ENCODE peak calls at places on chromosomes 4 and X, in ten cellular contexts. One of them, this sample, is unnamed.

GRCh38 chr4:37953620-37954325 is 6.4 kb upstream of the PTTG2 start:
- DNase-seq in NB4: no peak
- DNase-seq in suprapubic skin: no peak
- DNase-seq in RKO: peak
- DNase-seq in activated CD8-positive, alpha-beta T cell treated with anti-CD3 and anti-CD28 coated beads for 36 hours: peak
- DNase-seq in activated CD4-positive, alpha-beta T cell treated with anti-CD3 and anti-CD28 coated beads, Interleukin-2, amount 50 U/mL, for 1 hour: no peak
- DNase-seq in CD4-positive, alpha-beta memory T cell: no peak
- DNase-seq in stimulated activated CD4-positive, alpha-beta T cell treated with anti-CD3 and anti-CD28 coated beads, Interleukin-1b, Interleukin-23, amount 100 ng/mL, for 24 hours: no peak
- DNase-seq in left kidney: no peak
- DNase-seq in GM12892: no peak
- DNase-seq in this sample: no peak

GRCh38 chrX:1412551-1413161 is 20.7 kb upstream of the SLC25A6 start:
- DNase-seq in RKO: no peak
- DNase-seq in NB4: no peak
- DNase-seq in suprapubic skin: peak
- DNase-seq in GM12892: no peak
- DNase-seq in CD4-positive, alpha-beta memory T cell: peak
- DNase-seq in activated CD4-positive, alpha-beta T cell treated with anti-CD3 and anti-CD28 coated beads, Interleukin-2, amount 50 U/mL, for 1 hour: no peak
- DNase-seq in left kidney: no peak
- DNase-seq in activated CD8-positive, alpha-beta T cell treated with anti-CD3 and anti-CD28 coated beads for 36 hours: no peak
- DNase-seq in stimulated activated CD4-positive, alpha-beta T cell treated with anti-CD3 and anti-CD28 coated beads, Interleukin-1b, Interleukin-23, amount 100 ng/mL, for 24 hours: no peak
- DNase-seq in this sample: no peak

GRCh38 chrX:40146471-40147398 is 49.0 kb upstream of the BCOR start:
- DNase-seq in activated CD4-positive, alpha-beta T cell treated with anti-CD3 and anti-CD28 coated beads, Interleukin-2, amount 50 U/mL, for 1 hour: peak
- DNase-seq in CD4-positive, alpha-beta memory T cell: peak
- DNase-seq in activated CD8-positive, alpha-beta T cell treated with anti-CD3 and anti-CD28 coated beads for 36 hours: peak
- DNase-seq in suprapubic skin: no peak
- DNase-seq in GM12892: no peak
- DNase-seq in left kidney: peak
- DNase-seq in RKO: peak
- DNase-seq in NB4: peak
- DNase-seq in stimulated activated CD4-positive, alpha-beta T cell treated with anti-CD3 and anti-CD28 coated beads, Interleukin-1b, Interleukin-23, amount 100 ng/mL, for 24 hours: no peak
- DNase-seq in this sample: no peak

GRCh38 chrX:139692506-139692849 is 15.5 kb downstream of the MCF2 start:
- DNase-seq in left kidney: peak
- DNase-seq in NB4: no peak
- DNase-seq in RKO: no peak
- DNase-seq in activated CD4-positive, alpha-beta T cell treated with anti-CD3 and anti-CD28 coated beads, Interleukin-2, amount 50 U/mL, for 1 hour: no peak
- DNase-seq in CD4-positive, alpha-beta memory T cell: no peak
- DNase-seq in suprapubic skin: no peak
- DNase-seq in stimulated activated CD4-positive, alpha-beta T cell treated with anti-CD3 and anti-CD28 coated beads, Interleukin-1b, Interleukin-23, amount 100 ng/mL, for 24 hours: no peak
- DNase-seq in GM12892: no peak
- DNase-seq in activated CD8-positive, alpha-beta T cell treated with anti-CD3 and anti-CD28 coated beads for 36 hours: no peak
- DNase-seq in this sample: no peak

GRCh38 chr4:142984871-142985585 is 138.9 kb upstream of the INPP4B start:
- DNase-seq in activated CD8-positive, alpha-beta T cell treated with anti-CD3 and anti-CD28 coated beads for 36 hours: no peak
- DNase-seq in suprapubic skin: no peak
- DNase-seq in NB4: peak
- DNase-seq in stimulated activated CD4-positive, alpha-beta T cell treated with anti-CD3 and anti-CD28 coated beads, Interleukin-1b, Interleukin-23, amount 100 ng/mL, for 24 hours: no peak
- DNase-seq in RKO: peak
- DNase-seq in activated CD4-positive, alpha-beta T cell treated with anti-CD3 and anti-CD28 coated beads, Interleukin-2, amount 50 U/mL, for 1 hour: no peak
- DNase-seq in GM12892: no peak
- DNase-seq in left kidney: peak
- DNase-seq in CD4-positive, alpha-beta memory T cell: no peak
- DNase-seq in this sample: no peak

GRCh38 chrX:106933538-106933961 is 13.3 kb downstream of the CLDN2 start:
- DNase-seq in RKO: no peak
- DNase-seq in stimulated activated CD4-positive, alpha-beta T cell treated with anti-CD3 and anti-CD28 coated beads, Interleukin-1b, Interleukin-23, amount 100 ng/mL, for 24 hours: no peak
- DNase-seq in NB4: peak
- DNase-seq in suprapubic skin: no peak
- DNase-seq in activated CD4-positive, alpha-beta T cell treated with anti-CD3 and anti-CD28 coated beads, Interleukin-2, amount 50 U/mL, for 1 hour: no peak
- DNase-seq in activated CD8-positive, alpha-beta T cell treated with anti-CD3 and anti-CD28 coated beads for 36 hours: no peak
- DNase-seq in left kidney: no peak
- DNase-seq in CD4-positive, alpha-beta memory T cell: no peak
- DNase-seq in GM12892: no peak
- DNase-seq in this sample: no peak

GRCh38 chr4:8410641-8411271 is 29.8 kb downstream of the ACOX3 start:
- DNase-seq in suprapubic skin: no peak
- DNase-seq in GM12892: no peak
- DNase-seq in RKO: peak
- DNase-seq in NB4: peak
- DNase-seq in activated CD8-positive, alpha-beta T cell treated with anti-CD3 and anti-CD28 coated beads for 36 hours: no peak
- DNase-seq in activated CD4-positive, alpha-beta T cell treated with anti-CD3 and anti-CD28 coated beads, Interleukin-2, amount 50 U/mL, for 1 hour: no peak
- DNase-seq in left kidney: peak
- DNase-seq in stimulated activated CD4-positive, alpha-beta T cell treated with anti-CD3 and anti-CD28 coated beads, Interleukin-1b, Interleukin-23, amount 100 ng/mL, for 24 hours: no peak
- DNase-seq in CD4-positive, alpha-beta memory T cell: no peak
- DNase-seq in this sample: peak

GRCh38 chr4:71186257-71186565 is 152.6 kb upstream of the SLC4A4 start:
- DNase-seq in CD4-positive, alpha-beta memory T cell: no peak
- DNase-seq in RKO: no peak
- DNase-seq in GM12892: no peak
- DNase-seq in suprapubic skin: no peak
- DNase-seq in stimulated activated CD4-positive, alpha-beta T cell treated with anti-CD3 and anti-CD28 coated beads, Interleukin-1b, Interleukin-23, amount 100 ng/mL, for 24 hours: no peak
- DNase-seq in NB4: no peak
- DNase-seq in left kidney: no peak
- DNase-seq in activated CD4-positive, alpha-beta T cell treated with anti-CD3 and anti-CD28 coated beads, Interleukin-2, amount 50 U/mL, for 1 hour: no peak
- DNase-seq in activated CD8-positive, alpha-beta T cell treated with anti-CD3 and anti-CD28 coated beads for 36 hours: no peak
- DNase-seq in this sample: no peak

GRCh38 chrX:23737413-23737812 is 5.7 kb downstream of the ACOT9 start:
- DNase-seq in GM12892: no peak
- DNase-seq in RKO: no peak
- DNase-seq in CD4-positive, alpha-beta memory T cell: no peak
- DNase-seq in activated CD8-positive, alpha-beta T cell treated with anti-CD3 and anti-CD28 coated beads for 36 hours: no peak
- DNase-seq in suprapubic skin: no peak
- DNase-seq in activated CD4-positive, alpha-beta T cell treated with anti-CD3 and anti-CD28 coated beads, Interleukin-2, amount 50 U/mL, for 1 hour: no peak
- DNase-seq in stimulated activated CD4-positive, alpha-beta T cell treated with anti-CD3 and anti-CD28 coated beads, Interleukin-1b, Interleukin-23, amount 100 ng/mL, for 24 hours: no peak
- DNase-seq in left kidney: no peak
- DNase-seq in NB4: no peak
- DNase-seq in this sample: no peak

GRCh38 chr4:138308421-138308820 is 66.3 kb upstream of the SLC7A11 start:
- DNase-seq in stimulated activated CD4-positive, alpha-beta T cell treated with anti-CD3 and anti-CD28 coated beads, Interleukin-1b, Interleukin-23, amount 100 ng/mL, for 24 hours: no peak
- DNase-seq in suprapubic skin: no peak
- DNase-seq in CD4-positive, alpha-beta memory T cell: no peak
- DNase-seq in RKO: no peak
- DNase-seq in NB4: no peak
- DNase-seq in left kidney: no peak
- DNase-seq in GM12892: no peak
- DNase-seq in activated CD4-positive, alpha-beta T cell treated with anti-CD3 and anti-CD28 coated beads, Interleukin-2, amount 50 U/mL, for 1 hour: no peak
- DNase-seq in activated CD8-positive, alpha-beta T cell treated with anti-CD3 and anti-CD28 coated beads for 36 hours: no peak
- DNase-seq in this sample: no peak

GRCh38 chr4:112793033-112793432 is 156.1 kb downstream of the LARP7 start:
- DNase-seq in CD4-positive, alpha-beta memory T cell: no peak
- DNase-seq in activated CD8-positive, alpha-beta T cell treated with anti-CD3 and anti-CD28 coated beads for 36 hours: no peak
- DNase-seq in NB4: no peak
- DNase-seq in activated CD4-positive, alpha-beta T cell treated with anti-CD3 and anti-CD28 coated beads, Interleukin-2, amount 50 U/mL, for 1 hour: no peak
- DNase-seq in stimulated activated CD4-positive, alpha-beta T cell treated with anti-CD3 and anti-CD28 coated beads, Interleukin-1b, Interleukin-23, amount 100 ng/mL, for 24 hours: no peak
- DNase-seq in suprapubic skin: no peak
- DNase-seq in left kidney: no peak
- DNase-seq in RKO: no peak
- DNase-seq in GM12892: no peak
- DNase-seq in this sample: no peak

GRCh38 chrX:20680998-20681397 is 414.3 kb upstream of the RPS6KA3 start:
- DNase-seq in RKO: no peak
- DNase-seq in NB4: peak
- DNase-seq in left kidney: no peak
- DNase-seq in activated CD8-positive, alpha-beta T cell treated with anti-CD3 and anti-CD28 coated beads for 36 hours: no peak
- DNase-seq in GM12892: no peak
- DNase-seq in activated CD4-positive, alpha-beta T cell treated with anti-CD3 and anti-CD28 coated beads, Interleukin-2, amount 50 U/mL, for 1 hour: no peak
- DNase-seq in suprapubic skin: no peak
- DNase-seq in stimulated activated CD4-positive, alpha-beta T cell treated with anti-CD3 and anti-CD28 coated beads, Interleukin-1b, Interleukin-23, amount 100 ng/mL, for 24 hours: no peak
- DNase-seq in CD4-positive, alpha-beta memory T cell: no peak
- DNase-seq in this sample: no peak

This sample was measured in GDM1.